ENCODE peak calls at places on chromosomes 13 and 19, in six cellular contexts. U, B, R, V, F and T are unnamed samples.

GRCh38 chr19:13103961-13104847 is 1.5 kb upstream of the LYL1 start:
- DNase-seq in F (peak), B (no peak), V (peak), R (no peak), U (peak), T (peak)

GRCh38 chr19:35545855-35546381 is 492 bp downstream of the TMEM147 start:
- DNase-seq in U (peak), R (no peak), B (peak), V (peak), F (no peak), T (no peak)

GRCh38 chr19:2714531-2715269 is 6.5 kb downstream of the DIRAS1 start:
- DNase-seq in U (no peak), V (no peak), B (no peak), R (no peak), F (no peak), T (no peak)

GRCh38 chr19:13078897-13079541 is 23.6 kb downstream of the LYL1 start:
- DNase-seq in V (no peak), R (no peak), F (no peak), U (no peak), B (peak), T (no peak)

GRCh38 chr13:66461021-66461420 is 769.1 kb downstream of the PCDH9 start:
- DNase-seq in R (no peak), V (no peak), B (no peak), F (no peak), U (no peak), T (no peak)

GRCh38 chr19:18733196-18733647 is 49.7 kb downstream of the CRTC1 start:
- DNase-seq in V (no peak), R (no peak), B (peak), F (no peak), U (no peak), T (no peak)

GRCh38 chr13:27036236-27036981 is 135.2 kb downstream of the USP12 start:
- DNase-seq in B (no peak), V (no peak), R (peak), F (no peak), U (no peak), T (no peak)

GRCh38 chr13:98785968-98786367 is 33.5 kb upstream of the SLC15A1 start:
- DNase-seq in V (no peak), R (no peak), B (no peak), U (no peak), F (no peak), T (no peak)

GRCh38 chr13:28680541-28680940 is 21.6 kb downstream of the POMP start:
- DNase-seq in U (no peak), B (no peak), V (no peak), F (no peak), R (no peak), T (no peak)

GRCh38 chr13:43206858-43207257 is 183.5 kb downstream of the DNAJC15 start:
- DNase-seq in V (no peak), B (no peak), R (no peak), U (no peak), F (no peak), T (no peak)

GRCh38 chr19:46890423-46891170 is 29.8 kb downstream of the ARHGAP35 start:
- DNase-seq in R (no peak), B (no peak), F (no peak), V (no peak), U (no peak), T (no peak)

GRCh38 chr13:62702502-62702901 is 1286.9 kb upstream of the PCDH20 start:
- DNase-seq in U (no peak), B (peak), V (no peak), R (no peak), F (no peak), T (no peak)

GRCh38 chr13:101522607-101523006 is 70.1 kb downstream of the ITGBL1 start:
- DNase-seq in B (no peak), U (no peak), F (no peak), V (no peak), R (peak), T (peak)